ENCODE peak calls at places on chromosomes 12 and 14, in nine cellular contexts. M, O, Z, C, V, K, D, R and P are unnamed samples.

GRCh38 chr14:104171029-104171697 is 32.8 kb downstream of the KIF26A start:
- DNase-seq in V (no peak), R (no peak), O (peak; percentile 23), Z (no peak), M (no peak), K (peak; percentile 73), C (peak; percentile 51), D (no peak), P (no peak)

GRCh38 chr12:113425960-113426453 is 3.8 kb downstream of the SDSL start:
- DNase-seq in Z (no peak), D (no peak), M (no peak), K (peak; percentile 72), C (no peak), O (no peak), R (no peak), V (no peak), P (no peak)

GRCh38 chr12:14278294-14278953 is 87.1 kb upstream of the ATF7IP start:
- DNase-seq in Z (no peak), O (no peak), C (no peak), D (no peak), R (no peak), K (no peak), V (no peak), M (no peak), P (no peak)

GRCh38 chr12:94284046-94284445 is 135.7 kb downstream of the PLXNC1 start:
- DNase-seq in O (no peak), C (no peak), M (no peak), R (no peak), K (no peak), V (no peak), D (no peak), Z (no peak), P (no peak)

GRCh38 chr12:13041224-13041623 is 3.0 kb upstream of the FAM234B start:
- DNase-seq in V (no peak), K (no peak), D (no peak), R (no peak), C (no peak), M (no peak), O (no peak), Z (no peak), P (no peak)

GRCh38 chr12:111180830-111181726 is 187.8 kb downstream of the PHETA1 start:
- DNase-seq in R (peak; percentile 78), K (no peak), O (no peak), V (peak; percentile 79), Z (peak; percentile 70), C (no peak), M (no peak), D (peak; percentile 46), P (peak; percentile 41)

GRCh38 chr14:72682188-72682587 is 211.7 kb downstream of the DPF3 start:
- DNase-seq in R (no peak), V (no peak), K (no peak), M (no peak), D (peak; percentile 47), Z (no peak), C (peak; percentile 36), O (no peak), P (peak; percentile 43)

GRCh38 chr14:63654346-63654745 is 12.7 kb upstream of the WDR89 start:
- DNase-seq in V (no peak), R (no peak), O (no peak), M (no peak), Z (no peak), C (no peak), K (no peak), D (no peak), P (peak; percentile 45)

GRCh38 chr14:105070760-105071137 is 5.5 kb upstream of the GPR132 start:
- DNase-seq in O (no peak), K (no peak), C (no peak), D (no peak), M (no peak), V (no peak), R (peak; percentile 43), Z (no peak), P (no peak)

GRCh38 chr14:94390372-94391086 is 2.1 kb upstream of the SERPINA1 start:
- DNase-seq in V (no peak), K (peak; percentile 24), D (no peak), C (peak; percentile 49), R (peak; percentile 96), Z (peak; percentile 44), M (no peak), O (no peak), P (no peak)

GRCh38 chr14:23512156-23512555 is 39.4 kb downstream of the ZFHX2 start:
- DNase-seq in V (no peak), D (no peak), O (no peak), K (peak; percentile 13), Z (no peak), R (no peak), M (no peak), C (no peak), P (no peak)

GRCh38 chr14:63672417-63673180 is 30.9 kb upstream of the WDR89 start:
- DNase-seq in K (no peak), R (no peak), V (no peak), O (peak; percentile 12), D (no peak), M (no peak), C (no peak), Z (no peak), P (peak; percentile 74)

GRCh38 chr14:97253756-97254155 is 456.6 kb downstream of the VRK1 start:
- DNase-seq in V (no peak), Z (no peak), K (no peak), R (no peak), M (no peak), O (no peak), C (no peak), D (no peak), P (no peak)

GRCh38 chr14:97251423-97252155 is 454.4 kb downstream of the VRK1 start:
- DNase-seq in M (no peak), D (no peak), O (no peak), C (peak; percentile 39), V (no peak), Z (no peak), K (peak; percentile 71), R (no peak), P (no peak)

GRCh38 chr14:97246648-97247047 is 449.5 kb downstream of the VRK1 start:
- DNase-seq in D (no peak), M (no peak), C (no peak), Z (no peak), K (no peak), R (no peak), O (no peak), V (no peak), P (no peak)

GRCh38 chr14:97248973-97249372 is 451.8 kb downstream of the VRK1 start:
- DNase-seq in Z (no peak), M (no peak), R (no peak), D (no peak), K (no peak), O (no peak), C (no peak), V (no peak), P (no peak)

DNA sequence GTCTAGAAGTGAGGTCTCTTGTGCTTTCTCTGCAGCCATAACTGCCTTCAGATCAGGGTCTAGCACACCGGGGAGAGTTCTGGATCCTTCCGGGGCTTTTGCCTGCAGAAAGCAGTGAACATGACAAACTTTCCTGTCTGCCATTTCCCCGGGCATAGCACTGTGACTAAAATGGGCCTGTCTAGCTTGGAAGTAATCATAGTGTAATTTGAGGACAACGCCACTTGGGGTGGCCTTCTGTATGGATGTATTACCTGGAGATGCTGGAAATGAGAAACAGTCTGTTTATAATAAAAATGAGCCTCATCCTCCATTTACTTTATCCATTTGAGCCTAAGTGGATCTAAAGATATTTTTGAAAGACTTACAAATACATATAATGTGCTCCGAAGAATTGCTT is 453.7 kb downstream of the VRK1 start:
- DNase-seq in O (no peak), C (no peak), K (no peak), R (no peak), Z (no peak), V (no peak), M (no peak), D (no peak), P (no peak)
- TF ChIP-seq CTCF in O (no peak), C (no peak), K (no peak), R (no peak), Z (no peak), V (no peak), M (no peak), D (no peak), P (no peak)

GRCh38 chr12:122966743-122967058 is 438 bp upstream of the ABCB9 start:
- DNase-seq in V (no peak), Z (no peak), D (no peak), K (no peak), M (no peak), O (no peak), C (no peak), R (no peak), P (no peak)

GRCh38 chr12:122964439-122965257 is 1.6 kb downstream of the ABCB9 start:
- DNase-seq in C (no peak), V (no peak), O (no peak), M (no peak), Z (no peak), R (no peak), D (no peak), K (no peak), P (no peak)

GRCh38 chr12:122965851-122966742 is at the start of gene ABCB9:
- DNase-seq in Z (peak; percentile 94), M (peak; percentile 93), R (peak; percentile 95), V (peak; percentile 83), C (peak; percentile 96), K (peak; percentile 97), D (peak; percentile 85), O (peak; percentile 87), P (peak; percentile 90)

GRCh38 chr12:122963928-122964240 is 2.4 kb downstream of the ABCB9 start:
- DNase-seq in O (no peak), K (no peak), R (no peak), C (no peak), Z (no peak), M (no peak), D (peak; percentile 36), V (no peak), P (no peak)

GRCh38 chr12:122965356-122965755 is 907 bp downstream of the ABCB9 start:
- DNase-seq in O (no peak), M (no peak), C (no peak), R (no peak), K (no peak), D (no peak), Z (no peak), V (no peak), P (no peak)
- H3K4me3 ChIP-seq in O (peak overlapping the region; percentile 63), M (peak overlapping the region; percentile 77), C (peak overlapping the region; percentile 99), R (no peak overlapping the region), K (peak overlapping the region; percentile 93), D (peak overlapping the region; percentile 51), Z (peak overlapping the region; percentile 71), V (peak overlapping the region; percentile 60), P (peak overlapping the region; percentile 74)

GRCh38 chr12:24728366-24728765 is 220.5 kb downstream of the BCAT1 start:
- DNase-seq in V (no peak), K (peak; percentile 50), D (peak; percentile 72), Z (no peak), M (peak; percentile 14), C (peak; percentile 11), R (no peak), O (peak; percentile 33), P (peak; percentile 51)
- TF ChIP-seq CTCF in V (peak; percentile 39), K (peak; percentile 61), D (peak; percentile 72), Z (no peak), M (no peak), C (peak; percentile 42), R (peak; percentile 62), O (peak; percentile 45), P (peak; percentile 63)

DNA sequence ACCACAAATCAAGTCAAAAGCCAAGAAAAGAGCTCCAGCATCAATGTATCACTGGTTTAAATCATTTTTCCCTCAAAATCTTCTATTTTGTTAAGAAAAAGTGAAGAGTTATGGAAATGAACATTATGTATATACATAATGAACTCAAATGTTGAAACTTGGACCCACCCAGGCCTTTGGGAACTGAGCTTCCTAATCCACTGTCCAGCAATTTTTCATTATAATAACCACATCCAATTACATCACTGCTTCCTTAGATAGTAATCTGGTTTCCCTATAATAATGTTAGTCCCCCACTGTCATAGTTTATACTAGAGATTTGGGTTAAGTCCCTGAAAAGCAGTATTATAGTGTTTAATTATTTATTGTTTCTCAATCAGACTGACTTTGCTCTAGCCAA is 170.9 kb downstream of the PIK3C2G start:
- DNase-seq in K (no peak), R (no peak), Z (no peak), D (peak; percentile 24), V (no peak), C (no peak), O (no peak), M (no peak), P (no peak)
- H3K4me3 ChIP-seq in K (no peak overlapping the region), R (no peak overlapping the region), Z (no peak overlapping the region), D (no peak overlapping the region), V (no peak overlapping the region), C (no peak overlapping the region), O (no peak overlapping the region), M (no peak overlapping the region), P (no peak overlapping the region)